ENCODE peak calls at places on chromosomes 16 and 17, in four cellular contexts. Z is T-helper 1 cell; C is A673; S is central memory CD8-positive, alpha-beta T cell. Y is an unnamed sample.

GRCh38 chr16:2043980-2044451 is 3.6 kb downstream of the NTHL1 start:
- DNase-seq in Z (no peak), C (no peak), S (no peak), Y (no peak)

GRCh38 chr17:82424001-82424862 is 5.8 kb upstream of the OGFOD3 start:
- DNase-seq in Z (peak), C (peak), S (peak), Y (peak)

GRCh38 chr16:86185089-86185488 is 286.1 kb downstream of the IRF8 start:
- DNase-seq in Z (no peak), C (no peak), S (no peak), Y (no peak)

GRCh38 chr16:11585460-11586374 is 1.0 kb downstream of the LITAF start:
- DNase-seq in Z (no peak), C (no peak), S (no peak), Y (no peak)

GRCh38 chr17:68950725-68951124 is 4.5 kb downstream of the ABCA8 start:
- DNase-seq in Z (no peak), C (no peak), S (no peak), Y (no peak)

GRCh38 chr17:9006175-9006767 is 15.0 kb upstream of the NTN1 start:
- DNase-seq in Z (no peak), C (no peak), S (no peak), Y (no peak)

GRCh38 chr16:97822-98221 is 19.8 kb downstream of the MPG start:
- DNase-seq in Z (no peak), C (no peak), S (no peak), Y (no peak)

GRCh38 chr16:979859-980594 is 1.5 kb upstream of the SOX8 start:
- DNase-seq in Z (no peak), C (no peak), S (no peak), Y (no peak)

GRCh38 chr17:43456661-43457361 is 27.0 kb upstream of the DHX8 start:
- DNase-seq in Z (no peak), C (no peak), S (no peak), Y (no peak)

GRCh38 chr17:1793447-1793806 is 31.6 kb downstream of the SERPINF1 start:
- DNase-seq in Z (no peak), C (no peak), S (no peak), Y (no peak)

GRCh38 chr16:76780556-76780955 is 410.4 kb upstream of the MON1B start:
- DNase-seq in Z (no peak), C (no peak), S (no peak), Y (no peak)

GRCh38 chr17:31489295-31490018 is 98.0 kb downstream of the RAB11FIP4 start:
- DNase-seq in Z (no peak), C (no peak), S (no peak), Y (no peak)

GRCh38 chr17:55931448-55931847 is 180.6 kb downstream of the PCTP start:
- DNase-seq in Z (no peak), C (no peak), S (no peak), Y (no peak)

GRCh38 chr17:36721560-36722120 is 120.3 kb downstream of the MRM1 start:
- DNase-seq in Z (no peak), C (no peak), S (no peak), Y (peak)

GRCh38 chr16:31464781-31465260 is 5.5 kb downstream of the ARMC5 start:
- DNase-seq in Z (no peak), C (no peak), S (no peak), Y (no peak)

GRCh38 chr16:3328104-3328503 is 22.8 kb downstream of the ZNF75A start:
- DNase-seq in Z (no peak), C (no peak), S (no peak), Y (no peak)

GRCh38 chr16:19359556-19359955 is 58.1 kb upstream of the TMC5 start:
- DNase-seq in Z (no peak), C (no peak), S (no peak), Y (no peak)

GRCh38 chr16:85286970-85287814 is 174.9 kb upstream of the CIBAR2 start:
- DNase-seq in Z (no peak), C (no peak), S (no peak), Y (no peak)

GRCh38 chr16:24609740-24610420 is 70.5 kb downstream of the RBBP6 start:
- DNase-seq in Z (no peak), C (peak), S (no peak), Y (peak)

GRCh38 chr17:81322271-81323082 is 27.4 kb upstream of the SLC38A10 start:
- DNase-seq in Z (peak), C (peak), S (no peak), Y (no peak)

GRCh38 chr17:8326591-8327583 is 12.8 kb upstream of the ODF4 start:
- DNase-seq in Z (no peak), C (no peak), S (no peak), Y (peak)

GRCh38 chr16:75591001-75591852 is 25.0 kb downstream of the GABARAPL2 start:
- DNase-seq in Z (no peak), C (peak), S (no peak), Y (no peak)

GRCh38 chr16:70331091-70331490 is 15.6 kb upstream of the DDX19A start:
- DNase-seq in Z (no peak), C (no peak), S (no peak), Y (no peak)

GRCh38 chr17:28874750-28875149 is 19.9 kb downstream of the ERAL1 start:
- DNase-seq in Z (no peak), C (no peak), S (no peak), Y (no peak)

GRCh38 chr17:43134774-43135453 is 9.8 kb upstream of the BRCA1 start:
- DNase-seq in Z (no peak), C (no peak), S (no peak), Y (no peak)